ENCODE peak calls at places on chromosomes 6 and 20, in seven cellular contexts. G is heart left ventricle, S is mesendoderm, H is neural progenitor cell, M is lower lobe of right lung, R is left lung, F is tibial artery. Q is an unnamed sample.

GRCh38 chr20:43194187-43194586 is 4.5 kb upstream of the PTPRT start:
- DNase-seq in G (no peak), S (no peak), H (no peak), M (no peak), R (peak; percentile 77), F (no peak), Q (no peak)

GRCh38 chr6:85494551-85495337 is 44.9 kb downstream of the NT5E start:
- DNase-seq in G (no peak), S (no peak), H (no peak), M (no peak), R (no peak), F (no peak), Q (no peak)

GRCh38 chr20:17520583-17520982 is 10.6 kb downstream of the BFSP1 start:
- DNase-seq in G (no peak), S (peak; percentile 71), H (no peak), M (no peak), R (no peak), F (no peak), Q (no peak)

GRCh38 chr20:40991181-40991889 is 37.3 kb upstream of the TOP1 start:
- DNase-seq in G (no peak), S (no peak), H (no peak), M (peak; percentile 60), R (no peak), F (peak; percentile 54), Q (no peak)

GRCh38 chr6:100138346-100139022 is 144.5 kb upstream of the MCHR2 start:
- DNase-seq in G (no peak), S (no peak), H (no peak), M (no peak), R (no peak), F (no peak), Q (peak; percentile 44)

GRCh38 chr6:91476000-91476399 is 889.1 kb upstream of the MAP3K7 start:
- DNase-seq in G (no peak), S (peak; percentile 41), H (no peak), M (no peak), R (no peak), F (peak; percentile 23), Q (peak; percentile 41)

GRCh38 chr6:40719671-40720374 is 132.7 kb upstream of the LRFN2 start:
- DNase-seq in G (no peak), S (peak; percentile 72), H (peak; percentile 49), M (no peak), R (no peak), F (peak; percentile 24), Q (no peak)

GRCh38 chr6:102885165-102885564 is 1491.7 kb downstream of the GRIK2 start:
- DNase-seq in G (no peak), S (no peak), H (no peak), M (no peak), R (no peak), F (no peak), Q (no peak)

GRCh38 chr6:108559884-108560462 is 744 bp upstream of the FOXO3 start:
- DNase-seq in G (peak; percentile 74), S (peak; percentile 96), H (peak; percentile 82), M (peak; percentile 77), R (no peak), F (peak; percentile 78), Q (no peak)

GRCh38 chr6:110332281-110332680 is 25.9 kb downstream of the METTL24 start:
- DNase-seq in G (no peak), S (no peak), H (no peak), M (no peak), R (no peak), F (no peak), Q (no peak)

GRCh38 chr6:14711056-14711703 is 534.7 kb upstream of the JARID2 start:
- DNase-seq in G (peak; percentile 48), S (peak; percentile 69), H (peak; percentile 40), M (no peak), R (no peak), F (no peak), Q (peak; percentile 93)

GRCh38 chr6:64330694-64331309 is 695.2 kb downstream of the PHF3 start:
- DNase-seq in G (peak; percentile 44), S (peak; percentile 69), H (peak; percentile 81), M (peak; percentile 67), R (peak; percentile 69), F (no peak), Q (peak; percentile 44)

GRCh38 chr6:164396071-164397047 is 913.0 kb downstream of the C6orf118 start:
- DNase-seq in G (no peak), S (no peak), H (peak; percentile 15), M (no peak), R (no peak), F (no peak), Q (no peak)

GRCh38 chr20:51570755-51571469 is 28.4 kb upstream of the NFATC2 start:
- DNase-seq in G (peak; percentile 52), S (no peak), H (no peak), M (no peak), R (no peak), F (peak; percentile 49), Q (no peak)

GRCh38 chr6:118912646-118913045 is 18.7 kb downstream of the ASF1A start:
- DNase-seq in G (no peak), S (no peak), H (no peak), M (no peak), R (no peak), F (no peak), Q (no peak)

GRCh38 chr20:7976015-7976414 is 35.8 kb upstream of the HAO1 start:
- DNase-seq in G (no peak), S (no peak), H (no peak), M (no peak), R (no peak), F (no peak), Q (no peak)

GRCh38 chr6:133393891-133394290 is 152.7 kb downstream of the EYA4 start:
- DNase-seq in G (no peak), S (no peak), H (no peak), M (no peak), R (no peak), F (no peak), Q (no peak)

GRCh38 chr6:37467718-37468117 is 32.0 kb downstream of the CCDC167 start:
- DNase-seq in G (no peak), S (no peak), H (no peak), M (no peak), R (no peak), F (no peak), Q (no peak)

GRCh38 chr6:26494117-26494516 is 6.0 kb upstream of the BTN1A1 start:
- DNase-seq in G (no peak), S (no peak), H (no peak), M (no peak), R (no peak), F (no peak), Q (no peak)

GRCh38 chr6:43509984-43510826 is at the start of gene LRRC73:
- DNase-seq in G (peak; percentile 91), S (peak; percentile 85), H (peak; percentile 94), M (peak; percentile 91), R (peak; percentile 98), F (peak; percentile 78), Q (no peak)

GRCh38 chr6:43506667-43507471 is 3.3 kb downstream of the LRRC73 start:
- DNase-seq in G (peak; percentile 82), S (peak; percentile 87), H (peak; percentile 82), M (peak; percentile 77), R (no peak), F (peak; percentile 70), Q (peak; percentile 73)

GRCh38 chr6:43508481-43509141 is 1.5 kb downstream of the LRRC73 start:
- DNase-seq in G (no peak), S (no peak), H (no peak), M (no peak), R (no peak), F (no peak), Q (no peak)

GRCh38 chr6:43510827-43511163 is 649 bp upstream of the LRRC73 start:
- DNase-seq in G (no peak), S (no peak), H (no peak), M (no peak), R (no peak), F (no peak), Q (no peak)

GRCh38 chr6:43509142-43509983 is 783 bp downstream of the LRRC73 start:
- DNase-seq in G (no peak), S (no peak), H (peak; percentile 55), M (no peak), R (no peak), F (no peak), Q (no peak)
- H3K4me3 ChIP-seq in G (peak overlapping the region; percentile 83), S (no peak overlapping the region), H (peak overlapping the region; percentile 74), M (peak overlapping the region; percentile 83), R (peak overlapping the region; percentile 60), F (peak overlapping the region; percentile 61), Q (no peak overlapping the region)

GRCh38 chr20:38075161-38075998 is 41.8 kb downstream of the RPRD1B start:
- DNase-seq in G (no peak), S (no peak), H (no peak), M (no peak), R (no peak), F (no peak), Q (no peak)
- H3K4me3 ChIP-seq in G (no peak overlapping the region), S (no peak overlapping the region), H (no peak overlapping the region), M (no peak overlapping the region), R (no peak overlapping the region), F (no peak overlapping the region), Q (no peak overlapping the region)

DNA sequence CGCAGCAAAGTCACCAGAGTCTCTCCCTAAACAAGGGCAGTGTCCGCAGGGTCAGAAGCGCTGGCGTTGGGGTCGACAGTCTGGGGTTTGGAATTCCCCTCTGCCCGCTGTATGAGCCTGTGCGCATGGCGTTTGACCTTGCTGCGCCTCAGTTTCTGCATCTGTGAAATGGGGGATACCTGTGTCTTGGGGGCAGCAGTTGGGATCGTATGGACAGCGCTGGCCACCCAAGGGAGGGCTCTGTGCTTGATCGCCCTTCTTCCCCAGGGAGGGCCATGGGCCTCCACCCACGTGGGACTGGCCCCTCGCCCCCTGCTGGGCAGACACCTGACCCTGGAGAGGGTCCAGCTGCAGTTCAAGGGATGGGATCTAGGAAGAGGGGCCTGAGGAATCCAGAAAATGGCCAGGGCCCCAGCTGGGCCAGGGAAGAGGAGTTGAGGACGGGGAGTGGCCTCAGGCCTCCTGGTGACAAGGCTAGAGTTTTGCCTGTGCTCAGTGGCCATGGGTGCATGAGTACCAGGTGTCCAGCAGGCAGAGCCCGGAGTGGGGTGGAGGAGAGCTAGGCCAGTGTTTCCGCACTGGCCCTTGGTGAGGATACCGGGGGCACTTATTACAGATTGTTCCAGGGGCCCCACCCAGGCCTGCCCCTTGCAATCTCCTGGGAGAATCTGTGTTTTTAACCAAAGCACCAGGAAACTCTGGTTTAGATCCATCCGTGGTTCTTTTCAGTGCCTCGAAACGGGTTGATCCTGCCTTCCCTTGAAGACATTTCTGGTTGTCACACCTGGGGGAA is 26.3 kb upstream of the PHACTR3 start:
- DNase-seq in G (no peak), S (no peak), H (no peak), M (no peak), R (no peak), F (no peak), Q (no peak)
- H3K4me3 ChIP-seq in G (peak overlapping the region; percentile 55), S (no peak overlapping the region), H (peak overlapping the region; percentile 21), M (peak overlapping the region; percentile 37), R (no peak overlapping the region), F (no peak overlapping the region), Q (no peak overlapping the region)

DNA sequence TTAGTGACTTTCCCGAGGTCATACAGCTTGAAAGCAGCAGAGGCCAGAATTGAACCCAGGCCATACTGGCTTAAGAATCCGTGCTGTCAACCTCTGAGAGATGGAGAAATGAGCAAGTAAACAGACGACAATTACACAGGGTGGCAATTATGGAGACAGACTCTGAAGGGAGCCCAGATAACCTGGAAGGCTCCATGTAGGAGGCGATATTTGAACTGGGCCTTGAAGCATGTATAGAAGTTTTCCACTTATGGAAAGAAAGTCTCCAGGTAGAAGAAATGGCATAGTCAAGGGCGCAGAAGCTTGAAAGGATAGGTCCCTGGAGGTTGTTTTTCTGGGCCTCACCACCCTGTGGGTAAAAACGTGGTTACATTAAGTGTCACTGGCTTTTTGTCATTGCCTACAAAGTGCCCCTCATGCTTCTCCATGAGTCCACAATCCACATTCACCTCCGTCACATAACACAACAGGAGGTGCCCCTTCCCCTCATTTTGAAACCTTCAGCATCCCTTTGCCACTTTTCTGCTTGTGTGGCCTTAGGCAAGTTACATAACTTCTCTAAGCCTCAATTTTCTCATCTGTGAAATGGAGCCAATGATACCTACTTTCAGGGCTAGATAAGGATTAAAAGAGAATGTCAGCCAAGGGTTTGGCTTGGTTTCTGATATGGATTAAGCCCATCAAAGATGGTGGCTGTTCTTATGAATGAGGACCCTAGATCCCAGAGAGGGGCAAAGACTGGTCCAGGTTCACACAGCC is 5.9 kb upstream of the BPI start:
- DNase-seq in G (no peak), S (no peak), H (no peak), M (no peak), R (no peak), F (no peak), Q (no peak)
- H3K4me3 ChIP-seq in G (no peak overlapping the region), S (no peak overlapping the region), H (no peak overlapping the region), M (no peak overlapping the region), R (no peak overlapping the region), F (no peak overlapping the region), Q (no peak overlapping the region)

Q was measured in Jurkat, Clone E6-1.